ENCODE peak calls at places on chromosomes 11 and 22, in four cellular contexts. G is GM23248, O is hepatocyte, S is kidney. I is an unnamed sample. For H3K4me1, the result is how much of the 10 kb centered on the place peaks cover.

GRCh38 chr11:90423378-90423777 is 200.5 kb upstream of the CHORDC1 start:
- DNase-seq in S (no peak), G (no peak), O (no peak), I (no peak)

GRCh38 chr22:35484651-35485372 is 55.8 kb upstream of the RASD2 start:
- DNase-seq in S (no peak), O (no peak), G (peak), I (no peak)

GRCh38 chr11:134358853-134359490 is 27.2 kb downstream of the GLB1L2 start:
- DNase-seq in S (peak), G (no peak), O (no peak), I (no peak)

GRCh38 chr22:35172452-35172851 is 84.8 kb upstream of the HMGXB4 start:
- DNase-seq in O (no peak), G (no peak), S (no peak), I (no peak)

GRCh38 chr11:96393753-96394348 is 4.0 kb downstream of the JRKL start:
- DNase-seq in G (peak), S (no peak), O (peak), I (no peak)

GRCh38 chr11:126398721-126399120 is 43.2 kb downstream of the ST3GAL4 start:
- DNase-seq in G (no peak), O (no peak), S (no peak), I (no peak)

GRCh38 chr11:54558407-54558806 is 45.4 kb downstream of the OR4C46 start:
- DNase-seq in G (no peak), S (no peak), O (no peak), I (no peak)

GRCh38 chr11:14974723-14975587 is 2.8 kb upstream of the CALCA start:
- DNase-seq in O (peak), G (peak), S (no peak), I (no peak)

GRCh38 chr22:17077255-17077654 is 7.5 kb upstream of the IL17RA start:
- DNase-seq in O (no peak), S (no peak), G (peak), I (no peak)

GRCh38 chr22:46977656-46978343 is 215.3 kb downstream of the TBC1D22A start:
- DNase-seq in S (peak), G (no peak), O (no peak), I (no peak)

GRCh38 chr11:66071326-66071870 is 1.3 kb downstream of the PACS1 start:
- DNase-seq in S (no peak), O (no peak), G (peak), I (no peak)

GRCh38 chr22:35703861-35704584 is 13.6 kb upstream of the APOL5 start:
- DNase-seq in S (no peak), O (no peak), G (peak), I (no peak)

GRCh38 chr11:124602193-124602592 is 9.0 kb upstream of the PANX3 start:
- DNase-seq in O (no peak), S (no peak), G (peak), I (no peak)

GRCh38 chr22:24486501-24486921 is 8.6 kb upstream of the UPB1 start:
- DNase-seq in S (no peak), G (peak), O (no peak), I (no peak)

GRCh38 chr11:58578136-58578634 is 678 bp upstream of the ZFP91 start:
- DNase-seq in G (peak), S (peak), O (peak), I (peak)

GRCh38 chr22:35480143-35480542 is 60.5 kb upstream of the RASD2 start:
- DNase-seq in S (peak), O (no peak), G (peak), I (no peak)

GRCh38 chr22:20397498-20397897 is 3.5 kb downstream of the ZNF74 start:
- DNase-seq in O (no peak), S (no peak), G (no peak), I (no peak)
- H3K4me1 ChIP-seq in O (under half), S (under half), G (under half), I (under half)

GRCh38 chr11:114099392-114100178 is 40.1 kb downstream of the ZBTB16 start:
- DNase-seq in G (no peak), S (no peak), O (peak), I (no peak)
- H3K4me1 ChIP-seq in G (under half), S (under half), O (under half), I (under half)

GRCh38 chr11:12802418-12803085 is 128.3 kb downstream of the TEAD1 start:
- DNase-seq in S (peak), G (peak), O (peak), I (no peak)
- H3K4me1 ChIP-seq in S (half or more), G (under half), O (half or more), I (under half)

DNA sequence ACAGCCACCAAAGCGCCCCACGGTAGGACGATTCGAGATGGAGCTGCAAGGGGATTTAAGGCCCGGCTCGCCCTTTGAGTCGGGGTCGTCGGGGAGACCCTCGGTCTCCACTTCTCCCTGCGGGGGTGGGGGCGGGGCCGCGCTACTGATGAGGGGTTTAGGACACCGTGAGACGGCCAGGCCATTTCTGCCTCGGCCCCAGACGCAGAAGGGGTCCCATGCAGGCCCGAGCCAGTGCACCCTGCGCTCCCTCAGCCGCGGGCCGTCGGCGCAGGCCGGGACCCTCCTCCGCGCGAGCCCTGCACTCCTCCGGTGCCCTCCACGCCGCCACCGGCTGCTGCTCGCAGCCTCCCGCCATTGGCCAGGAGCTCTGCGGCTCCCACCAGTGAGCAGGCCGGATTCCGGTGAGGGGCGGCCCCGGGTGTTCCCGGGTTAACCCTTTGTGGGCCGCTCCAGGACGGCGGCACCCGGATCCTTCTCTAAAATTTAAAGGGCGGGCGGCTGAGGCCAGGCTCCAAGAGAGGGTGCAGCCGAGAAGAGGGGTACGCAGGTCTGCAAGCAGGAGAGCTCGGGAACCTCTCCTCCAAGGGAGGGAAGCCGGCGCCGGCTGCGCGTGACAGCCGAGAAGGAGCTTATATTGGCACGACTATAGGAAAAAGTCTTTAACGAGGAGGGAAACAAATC is 18.0 kb downstream of the CREB3L1 start:
- DNase-seq in G (peak), S (peak), O (peak), I (peak)
- H3K4me1 ChIP-seq in G (half or more), S (under half), O (under half), I (under half)

DNA sequence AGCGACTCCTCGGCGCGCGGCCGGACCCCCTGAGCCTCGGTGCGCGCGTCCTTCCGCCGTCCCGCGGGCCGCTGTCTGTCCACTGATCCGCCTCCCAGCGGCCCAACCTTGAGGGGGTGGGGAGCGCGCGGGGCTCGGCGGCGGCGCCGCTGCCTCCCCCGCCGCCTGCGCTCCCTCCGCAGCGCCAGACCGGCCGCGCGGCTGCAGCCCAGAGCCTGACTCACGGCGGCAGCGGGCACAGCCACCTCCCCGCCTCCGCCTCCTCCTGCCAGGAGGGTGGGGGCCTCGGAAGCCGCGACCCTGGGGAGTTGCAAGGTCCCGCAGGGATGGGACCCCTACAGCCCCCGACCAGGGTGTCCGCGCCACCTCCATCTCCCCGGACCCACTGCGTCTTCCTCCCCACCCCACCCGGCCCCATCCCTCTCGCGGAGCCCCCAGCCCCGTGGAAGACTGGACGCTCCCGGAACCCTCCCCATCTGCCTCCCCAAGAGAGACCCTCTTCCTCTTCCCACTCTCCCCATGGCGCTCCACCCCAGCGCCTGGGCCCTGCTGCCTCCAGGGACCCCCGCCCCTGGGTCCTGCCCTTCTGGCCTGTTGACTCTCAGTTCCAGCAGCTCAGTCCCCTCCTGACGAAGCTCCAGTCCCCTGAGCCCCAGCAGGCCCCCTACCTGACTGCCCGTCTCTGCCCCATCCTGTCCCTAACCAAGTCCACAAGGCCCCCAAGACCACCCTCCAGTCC is 1.2 kb downstream of the IFITM10 start:
- DNase-seq in S (no peak), O (peak), G (peak), I (no peak)
- H3K4me1 ChIP-seq in S (under half), O (under half), G (under half), I (under half)

GRCh38 chr11:12453243-12453642 is 75.9 kb downstream of the PARVA start:
- DNase-seq in S (no peak), G (no peak), O (no peak), I (no peak)

GRCh38 chr11:12448131-12448939 is 71.0 kb downstream of the PARVA start:
- DNase-seq in G (peak), O (no peak), S (no peak), I (peak)

GRCh38 chr11:12449961-12450715 is 72.8 kb downstream of the PARVA start:
- DNase-seq in O (no peak), G (peak), S (no peak), I (no peak)

GRCh38 chr11:12454782-12455181 is 77.4 kb downstream of the PARVA start:
- DNase-seq in G (peak), S (no peak), O (no peak), I (no peak)

GRCh38 chr11:12451179-12451814 is 73.9 kb downstream of the PARVA start:
- DNase-seq in S (no peak), O (no peak), G (no peak), I (no peak)
- H3K4me1 ChIP-seq in S (under half), O (under half), G (half or more), I (under half)

DNA sequence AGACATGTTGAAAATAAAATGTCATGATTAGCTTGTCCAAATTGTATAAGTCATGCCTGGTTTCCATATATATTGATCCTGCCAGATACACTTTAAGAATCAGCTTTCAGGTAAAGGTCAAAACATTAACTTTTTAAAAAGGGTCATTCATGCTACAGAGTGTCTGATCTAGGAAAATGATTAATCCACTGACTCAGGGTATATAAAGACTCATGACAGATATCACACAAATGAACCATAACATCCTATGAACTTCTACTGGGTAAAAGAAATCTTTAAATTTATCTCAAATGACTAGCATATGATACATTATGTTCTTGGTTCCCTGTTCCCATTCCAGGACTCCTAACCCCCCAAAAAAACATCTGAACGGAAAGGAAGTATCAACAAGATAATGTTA is 11.7 kb downstream of the MRTFA start:
- DNase-seq in O (no peak), S (no peak), G (no peak), I (no peak)
- H3K4me1 ChIP-seq in O (under half), S (under half), G (under half), I (under half)

DNA sequence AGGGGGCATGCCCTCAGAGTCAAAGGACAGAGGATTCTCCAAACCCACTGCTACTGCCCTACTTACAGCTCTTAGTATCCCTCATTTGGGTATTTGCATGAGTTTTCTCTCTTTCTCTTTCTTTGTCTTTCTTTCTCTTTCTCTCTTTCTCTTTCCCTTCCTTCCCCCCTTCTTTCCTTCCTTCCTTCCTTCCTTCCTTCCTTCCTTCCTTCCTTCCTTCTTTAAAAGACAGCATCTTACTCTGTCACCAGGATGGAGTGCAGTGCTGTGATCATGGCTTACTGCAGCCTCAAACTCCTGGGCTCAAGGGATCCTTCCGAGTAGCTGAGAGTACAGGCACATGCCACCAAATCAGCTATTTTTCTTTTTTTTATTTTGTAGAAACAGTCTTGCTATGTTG is 14.0 kb upstream of the MMP7 start:
- DNase-seq in S (no peak), G (no peak), O (no peak), I (no peak)
- H3K4me1 ChIP-seq in S (under half), G (under half), O (under half), I (under half)

GRCh38 chr11:9527481-9528140 is 45.9 kb upstream of the WEE1 start:
- DNase-seq in G (peak), S (no peak), O (no peak), I (no peak)

GRCh38 chr11:9530020-9530628 is 43.3 kb upstream of the WEE1 start:
- DNase-seq in G (no peak), O (no peak), S (no peak), I (peak)

GRCh38 chr11:9528141-9528511 is 45.3 kb upstream of the WEE1 start:
- DNase-seq in O (no peak), S (no peak), G (peak), I (no peak)

GRCh38 chr11:9528573-9529332 is 44.7 kb upstream of the WEE1 start:
- DNase-seq in S (no peak), G (no peak), O (no peak), I (no peak)

DNA sequence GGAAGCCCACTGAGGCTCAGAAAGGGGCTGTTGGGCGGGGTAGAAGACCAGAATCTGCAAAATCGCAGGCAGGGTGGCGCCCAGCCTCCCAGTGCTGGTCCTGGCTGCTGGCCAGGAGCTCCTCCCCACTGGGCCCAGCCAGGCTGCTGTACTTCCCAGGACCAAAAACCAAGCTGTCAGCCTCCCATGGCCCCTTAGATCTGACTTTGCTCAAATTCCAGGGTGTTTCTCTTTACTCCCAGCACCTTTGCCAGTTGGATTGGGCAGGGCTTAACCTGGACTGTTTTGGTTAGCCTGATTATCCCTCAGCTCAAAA is 44.2 kb upstream of the WEE1 start:
- DNase-seq in S (no peak), O (no peak), G (peak), I (peak)
- H3K4me1 ChIP-seq in S (under half), O (under half), G (under half), I (under half)

GRCh38 chr11:70541176-70541575 is 142.8 kb downstream of the CTTN start:
- DNase-seq in S (peak), O (no peak), G (no peak), I (no peak)

GRCh38 chr11:70540196-70540595 is 141.9 kb downstream of the CTTN start:
- DNase-seq in O (no peak), S (peak), G (no peak), I (no peak)

GRCh38 chr11:70537576-70538571 is 139.5 kb downstream of the CTTN start:
- DNase-seq in S (peak), G (no peak), O (no peak), I (no peak)

GRCh38 chr11:70539360-70540095 is 141.2 kb downstream of the CTTN start:
- DNase-seq in G (no peak), O (no peak), S (peak), I (no peak)

DNA sequence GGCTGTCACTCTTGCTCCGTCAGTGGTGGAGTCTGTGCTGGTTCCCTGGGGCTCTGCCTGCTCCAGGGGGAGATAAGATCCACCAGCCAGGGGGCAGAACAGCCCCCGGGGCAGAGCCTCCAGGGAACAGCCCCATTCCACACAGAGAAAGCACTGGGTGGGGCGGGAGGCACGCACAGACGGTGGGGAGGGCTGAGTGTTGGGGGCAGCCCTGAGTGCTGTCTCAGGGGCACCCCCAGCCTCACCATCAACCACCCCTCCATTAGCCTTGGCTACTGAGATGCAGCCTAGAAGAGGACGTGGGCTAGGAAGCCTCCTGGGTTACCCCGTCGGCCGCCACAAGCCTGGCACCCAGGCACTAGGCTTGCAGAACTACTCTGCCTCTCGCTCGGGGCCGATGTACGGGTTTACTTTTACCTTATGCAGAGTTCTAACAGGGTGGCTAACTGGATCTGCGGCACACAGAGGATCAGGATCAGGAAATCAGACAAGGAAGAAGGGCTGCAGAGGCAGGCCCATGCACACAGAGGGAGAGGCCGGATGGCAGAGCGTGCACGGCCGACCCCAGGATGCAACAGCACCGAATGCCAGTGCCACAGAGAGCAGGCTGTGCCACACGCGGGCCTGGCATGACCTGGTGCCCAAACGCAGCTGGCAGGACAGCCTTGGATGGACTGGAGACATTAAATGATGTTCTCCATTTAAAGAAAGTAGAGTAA is 140.5 kb downstream of the CTTN start:
- DNase-seq in S (peak), G (no peak), O (no peak), I (no peak)
- H3K4me1 ChIP-seq in S (under half), G (under half), O (under half), I (under half)

I was measured in SJCRH30.